ENCODE peak calls at places on chromosome 17, in four cellular contexts. C is activated CD8-positive, alpha-beta memory T cell treated with anti-CD3 and anti-CD28 coated beads for 4 hours; M is GM19239; B is NCI-H748 treated with DMSO at 0.1 percent for 48 hours. X is an unnamed sample.

GRCh38 chr17:76781056-76781982 is 43.4 kb downstream of the MFSD11 start:
- DNase-seq in C (no peak), M (no peak), B (no peak), X (no peak)

GRCh38 chr17:7064248-7064647 is 15.8 kb downstream of the CLEC10A start:
- DNase-seq in C (no peak), M (no peak), B (no peak), X (no peak)

GRCh38 chr17:69654981-69655581 is 240.6 kb downstream of the MAP2K6 start:
- DNase-seq in C (no peak), M (no peak), B (no peak), X (no peak)

GRCh38 chr17:65696739-65697394 is 135.4 kb upstream of the AXIN2 start:
- DNase-seq in C (no peak), M (no peak), B (peak; percentile 71), X (no peak)

GRCh38 chr17:76558210-76559095 is 18.6 kb downstream of the PRCD start:
- DNase-seq in C (no peak), M (no peak), B (no peak), X (no peak)

GRCh38 chr17:77645441-77646430 is 312.8 kb upstream of the TNRC6C start:
- DNase-seq in C (peak; percentile 14), M (no peak), B (no peak), X (no peak)

GRCh38 chr17:64679710-64680216 is 17.7 kb upstream of the SMURF2 start:
- DNase-seq in C (no peak), M (no peak), B (no peak), X (no peak)

GRCh38 chr17:78238823-78239488 is 7.5 kb downstream of the TMEM235 start:
- DNase-seq in C (no peak), M (no peak), B (no peak), X (no peak)